ENCODE peak calls at places on chromosomes 16 and 17, in seven cellular contexts. M is CD4-positive, alpha-beta T cell; N is endothelial cell of umbilical vein; C is left ventricle myocardium inferior; T is cardiac muscle cell; P is SJCRH30; Y is prostate gland. U is an unnamed sample.
A peak's percentile ranks its signal among the peaks of the same experiment; 100 is the strongest.

GRCh38 chr17:15928286-15928785 is 16.6 kb upstream of the ADORA2B start:
- DNase-seq in N (no peak), P (no peak), C (no peak), M (no peak), T (peak; percentile 63), Y (no peak), U (no peak)

GRCh38 chr16:1734816-1735215 is 28.8 kb downstream of the MAPK8IP3 start:
- DNase-seq in Y (no peak), P (no peak), M (no peak), C (no peak), N (no peak), T (no peak), U (no peak)

GRCh38 chr16:2769675-2770056 is 7.4 kb downstream of the ELOB start:
- DNase-seq in T (peak; percentile 33), Y (no peak), P (no peak), N (no peak), M (no peak), C (no peak), U (peak; percentile 44)

GRCh38 chr16:8899709-8900317 is 17.7 kb downstream of the LITAFD start:
- DNase-seq in P (no peak), C (no peak), T (no peak), Y (no peak), N (no peak), M (no peak), U (no peak)

GRCh38 chr16:19135896-19136438 is 22.2 kb downstream of the ITPRIPL2 start:
- DNase-seq in T (no peak), M (no peak), N (no peak), C (peak; percentile 43), P (peak; percentile 19), Y (peak; percentile 69), U (peak; percentile 49)

GRCh38 chr17:39002991-39003715 is 36.0 kb upstream of the FBXO47 start:
- DNase-seq in Y (peak; percentile 9), N (peak; percentile 32), M (peak; percentile 15), T (peak; percentile 90), P (no peak), C (peak; percentile 86), U (peak; percentile 61)

GRCh38 chr17:50329716-50330115 is 16.2 kb upstream of the XYLT2 start:
- DNase-seq in Y (no peak), P (no peak), N (no peak), T (no peak), M (no peak), C (no peak), U (no peak)

GRCh38 chr17:50177983-50178834 is 12.4 kb downstream of the SGCA start:
- DNase-seq in T (peak; percentile 92), C (peak; percentile 80), P (peak; percentile 95), Y (peak; percentile 84), N (peak; percentile 84), M (peak; percentile 23), U (peak; percentile 74)

GRCh38 chr17:58786586-58787295 is 31.1 kb downstream of the PPM1E start:
- DNase-seq in C (no peak), T (peak; percentile 92), Y (no peak), P (peak; percentile 25), M (no peak), N (peak; percentile 46), U (no peak)

GRCh38 chr17:72244494-72244893 is 123.7 kb downstream of the SOX9 start:
- DNase-seq in N (no peak), Y (no peak), P (no peak), T (peak; percentile 25), M (no peak), C (no peak), U (no peak)

GRCh38 chr17:72234951-72235350 is 114.1 kb downstream of the SOX9 start:
- DNase-seq in P (no peak), C (no peak), Y (no peak), M (no peak), N (no peak), T (no peak), U (no peak)

GRCh38 chr17:72237223-72237622 is 116.4 kb downstream of the SOX9 start:
- DNase-seq in N (no peak), M (no peak), P (peak; percentile 11), Y (no peak), T (no peak), C (no peak), U (no peak)

GRCh38 chr17:72240333-72240732 is 119.5 kb downstream of the SOX9 start:
- DNase-seq in Y (no peak), N (no peak), T (no peak), P (no peak), M (no peak), C (no peak), U (no peak)

GRCh38 chr17:72239548-72239947 is 118.7 kb downstream of the SOX9 start:
- DNase-seq in T (no peak), P (no peak), C (no peak), Y (no peak), N (no peak), M (no peak), U (no peak)
- H3K27me3 ChIP-seq in T (no peaks in the 10 kb centered on the region), P (no peaks in the 10 kb centered on the region), C (peaks cover 21% of the 10 kb centered on the region), Y (no peaks in the 10 kb centered on the region), N (no peaks in the 10 kb centered on the region), M (no peaks in the 10 kb centered on the region), U (no peaks in the 10 kb centered on the region)

GRCh38 chr16:89345663-89346150 is 128.2 kb downstream of the ZNF778 start:
- DNase-seq in N (no peak), T (no peak), Y (peak; percentile 62), M (no peak), P (no peak), C (no peak), U (no peak)
- H3K27me3 ChIP-seq in N (no peaks in the 10 kb centered on the region), T (no peaks in the 10 kb centered on the region), Y (no peaks in the 10 kb centered on the region), M (no peaks in the 10 kb centered on the region), P (no peaks in the 10 kb centered on the region), C (no peaks in the 10 kb centered on the region), U (no peaks in the 10 kb centered on the region)

GRCh38 chr17:75861927-75862317 is 6.8 kb upstream of the WBP2 start:
- DNase-seq in T (no peak), N (no peak), Y (no peak), M (no peak), P (no peak), C (no peak), U (no peak)

GRCh38 chr17:75869282-75870141 is 8.9 kb downstream of the TRIM47 start:
- DNase-seq in P (peak; percentile 68), Y (no peak), N (peak; percentile 86), M (no peak), T (peak; percentile 83), C (peak; percentile 74), U (no peak)

GRCh38 chr17:75864448-75864871 is 9.3 kb upstream of the WBP2 start:
- DNase-seq in M (no peak), Y (no peak), T (peak; percentile 88), P (peak; percentile 94), N (no peak), C (peak; percentile 78), U (peak; percentile 69)
- H3K27me3 ChIP-seq in M (no peaks in the 10 kb centered on the region), Y (no peaks in the 10 kb centered on the region), T (no peaks in the 10 kb centered on the region), P (no peaks in the 10 kb centered on the region), N (no peaks in the 10 kb centered on the region), C (no peaks in the 10 kb centered on the region), U (no peaks in the 10 kb centered on the region)

GRCh38 chr16:65061935-65062334 is 59.9 kb downstream of the CDH11 start:
- DNase-seq in T (no peak), M (no peak), Y (no peak), C (no peak), P (no peak), N (no peak), U (no peak)

GRCh38 chr16:65066646-65067045 is 55.2 kb downstream of the CDH11 start:
- DNase-seq in C (no peak), M (no peak), P (no peak), N (no peak), T (no peak), Y (no peak), U (no peak)

GRCh38 chr16:65065031-65065430 is 56.8 kb downstream of the CDH11 start:
- DNase-seq in C (no peak), T (no peak), P (no peak), M (no peak), N (no peak), Y (no peak), U (no peak)

GRCh38 chr16:65062736-65063583 is 58.9 kb downstream of the CDH11 start:
- DNase-seq in Y (no peak), P (no peak), N (no peak), C (no peak), T (no peak), M (no peak), U (peak; percentile 31)

DNA sequence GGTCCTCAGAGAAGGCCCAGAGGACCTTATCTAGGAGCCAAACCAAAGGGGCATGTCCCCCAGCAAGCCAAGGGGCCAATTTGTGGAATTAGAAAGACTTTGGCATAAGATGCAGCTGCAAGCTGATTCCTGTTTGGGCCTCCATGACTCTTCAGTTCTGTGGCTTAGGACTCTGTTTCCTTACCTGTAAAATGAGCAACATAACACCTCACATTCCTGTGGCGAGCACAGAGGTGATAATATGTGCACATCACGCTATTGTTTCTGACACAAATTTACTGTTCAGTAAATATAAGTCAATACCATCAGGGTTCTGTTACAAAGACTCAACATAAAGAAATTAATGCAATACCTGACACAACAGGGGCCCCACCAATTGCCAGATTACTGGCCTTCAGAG is 57.7 kb downstream of the CDH11 start:
- DNase-seq in T (no peak), Y (no peak), P (no peak), N (no peak), C (no peak), M (no peak), U (no peak)
- H3K27me3 ChIP-seq in T (no peaks in the 10 kb centered on the region), Y (no peaks in the 10 kb centered on the region), P (no peaks in the 10 kb centered on the region), N (no peaks in the 10 kb centered on the region), C (no peaks in the 10 kb centered on the region), M (no peaks in the 10 kb centered on the region), U (no peaks in the 10 kb centered on the region)

U was measured in lung.